ENCODE peak calls at places on chromosomes 13 and 19, in ten cellular contexts. Y, I, C, V, L, G, B, F, T and S are unnamed samples.

GRCh38 chr19:45717983-45718650 is 12.6 kb downstream of the FBXO46 start:
- DNase-seq in Y (no peak), I (peak; percentile 73), V (peak; percentile 83), G (no peak), T (no peak), L (no peak), F (no peak), B (peak; percentile 43), C (no peak), S (no peak)

GRCh38 chr19:28881616-28882015 is 331.3 kb downstream of the UQCRFS1 start:
- DNase-seq in T (no peak), G (no peak), I (no peak), B (no peak), C (no peak), F (no peak), V (no peak), L (no peak), Y (no peak), S (no peak)

GRCh38 chr19:16571689-16572331 is 405 bp downstream of the SLC35E1 start:
- DNase-seq in L (no peak), F (peak; percentile 51), C (no peak), Y (no peak), T (no peak), B (no peak), G (no peak), V (peak; percentile 91), I (peak; percentile 57), S (peak; percentile 68)

GRCh38 chr13:94362411-94362909 is 117.0 kb downstream of the DCT start:
- DNase-seq in L (no peak), F (peak; percentile 50), Y (peak; percentile 53), I (peak; percentile 53), C (peak; percentile 81), V (no peak), G (no peak), T (peak; percentile 54), B (peak; percentile 66), S (peak; percentile 94)

GRCh38 chr13:88376762-88377388 is 705.7 kb downstream of the SLITRK5 start:
- DNase-seq in T (no peak), C (no peak), V (no peak), L (no peak), G (no peak), I (no peak), F (no peak), B (no peak), Y (no peak), S (no peak)

GRCh38 chr13:107392205-107392604 is 823.1 kb downstream of the LIG4 start:
- DNase-seq in L (no peak), B (no peak), F (no peak), Y (no peak), T (no peak), C (no peak), G (no peak), I (no peak), V (no peak), S (no peak)

GRCh38 chr19:45215391-45216191 is 29.6 kb downstream of the EXOC3L2 start:
- DNase-seq in Y (no peak), L (no peak), C (no peak), I (peak; percentile 37), F (no peak), G (peak; percentile 60), T (peak; percentile 40), B (peak; percentile 79), V (peak; percentile 81), S (no peak)

GRCh38 chr19:10729406-10729805 is 11.5 kb downstream of the DNM2 start:
- DNase-seq in T (no peak), V (no peak), B (no peak), G (no peak), L (no peak), F (no peak), C (no peak), Y (no peak), I (no peak), S (no peak)

GRCh38 chr13:20118268-20119140 is 42.3 kb downstream of the GJA3 start:
- DNase-seq in F (peak; percentile 76), C (peak; percentile 10), T (peak; percentile 58), I (peak; percentile 74), L (peak; percentile 83), B (peak; percentile 80), Y (no peak), G (no peak), V (peak; percentile 80), S (no peak)

GRCh38 chr19:15788594-15789270 is 1.3 kb downstream of the OR10H5 start:
- DNase-seq in C (no peak), Y (no peak), B (no peak), T (no peak), G (no peak), I (no peak), F (peak; percentile 56), L (no peak), V (no peak), S (no peak)

GRCh38 chr13:100363351-100363750 is 225.2 kb downstream of the GGACT start:
- DNase-seq in I (no peak), V (no peak), G (no peak), F (no peak), L (no peak), B (no peak), T (no peak), Y (no peak), C (no peak), S (no peak)

GRCh38 chr13:30720470-30720869 is 14.9 kb upstream of the ALOX5AP start:
- DNase-seq in L (no peak), Y (no peak), T (no peak), B (no peak), G (no peak), V (no peak), I (no peak), C (no peak), F (no peak), S (no peak)

GRCh38 chr19:44644391-44645016 is 794 bp downstream of the PVR start:
- DNase-seq in C (no peak), Y (no peak), F (peak; percentile 27), L (peak; percentile 53), V (peak; percentile 27), T (no peak), B (peak; percentile 47), I (peak; percentile 70), G (no peak), S (no peak)

GRCh38 chr19:34391813-34392212 is 12.4 kb upstream of the PDCD2L start:
- DNase-seq in T (no peak), Y (no peak), C (no peak), B (no peak), I (no peak), F (no peak), L (no peak), V (no peak), G (no peak), S (no peak)

GRCh38 chr13:97020689-97021240 is 26.5 kb upstream of the OXGR1 start:
- DNase-seq in L (no peak), G (no peak), I (no peak), T (no peak), C (no peak), B (no peak), Y (no peak), F (no peak), V (no peak), S (no peak)

GRCh38 chr19:920051-920857 is 3.1 kb downstream of the KISS1R start:
- DNase-seq in G (no peak), C (no peak), F (no peak), L (no peak), T (no peak), Y (no peak), I (no peak), V (peak; percentile 91), B (peak; percentile 55), S (peak; percentile 57)

GRCh38 chr19:49395581-49396407 is 7.7 kb downstream of the KASH5 start:
- DNase-seq in C (no peak), B (no peak), V (no peak), I (no peak), T (no peak), Y (no peak), F (no peak), L (no peak), G (no peak), S (no peak)

GRCh38 chr13:77729502-77730221 is 32.2 kb downstream of the SLAIN1 start:
- DNase-seq in C (no peak), Y (no peak), F (no peak), V (no peak), T (no peak), B (no peak), I (peak; percentile 7), G (no peak), L (no peak), S (no peak)

GRCh38 chr13:36536546-36536945 is 104.3 kb downstream of the CCNA1 start:
- DNase-seq in V (no peak), T (no peak), C (no peak), Y (no peak), B (no peak), I (no peak), L (no peak), F (no peak), G (no peak), S (no peak)

DNA sequence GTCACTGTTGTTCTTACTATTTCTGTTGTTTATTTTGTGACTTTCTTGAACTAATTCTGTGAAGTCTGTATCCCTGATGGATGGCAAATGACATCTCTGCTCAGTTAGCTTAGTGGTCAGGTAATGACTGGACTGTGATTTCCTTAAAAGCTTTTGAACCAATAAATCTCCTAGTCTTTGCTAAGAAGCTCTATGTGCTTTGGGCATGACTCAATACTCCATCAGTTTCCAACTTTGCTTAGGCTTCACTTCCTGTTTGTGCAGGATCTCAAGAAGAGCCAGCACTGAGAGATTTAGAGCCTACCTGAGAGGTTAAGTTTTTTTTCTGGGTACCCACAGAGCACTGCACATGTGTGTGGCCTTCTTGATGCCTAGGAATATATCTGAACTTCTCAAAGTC is 329.7 kb upstream of the HTR2A start:
- DNase-seq in Y (no peak), T (no peak), C (no peak), I (no peak), F (no peak), L (no peak), B (no peak), V (no peak), G (no peak), S (no peak)
- TF ChIP-seq POLR2A in Y (no peak), T (no peak), C (no peak), I (no peak), F (no peak), L (no peak), B (no peak), V (no peak), G (no peak), S (no peak)

GRCh38 chr19:11987405-11988231 is 22.8 kb downstream of the ZNF763 start:
- DNase-seq in V (peak; percentile 97), F (peak; percentile 97), Y (peak; percentile 96), G (peak; percentile 97), B (peak; percentile 95), T (peak; percentile 95), I (peak; percentile 98), L (peak; percentile 96), C (peak; percentile 96), S (peak; percentile 94)
- TF ChIP-seq POLR2A in V (peak; percentile 66), F (peak; percentile 85), Y (peak; percentile 9), G (no peak), B (peak; percentile 89), T (no peak), I (peak; percentile 93), L (peak; percentile 51), C (peak; percentile 70), S (peak; percentile 78)

GRCh38 chr19:14375055-14375581 is 6.1 kb upstream of the ADGRE5 start:
- DNase-seq in I (no peak), V (peak; percentile 94), Y (peak; percentile 59), T (peak; percentile 51), B (peak; percentile 27), L (no peak), F (peak; percentile 73), G (no peak), C (no peak), S (no peak)
- TF ChIP-seq POLR2A in I (no peak), V (peak; percentile 68), Y (no peak), T (no peak), B (no peak), L (no peak), F (peak; percentile 42), G (no peak), C (no peak), S (no peak)

GRCh38 chr19:42051166-42052115 is 18.6 kb downstream of the GRIK5 start:
- DNase-seq in C (no peak), I (no peak), Y (peak; percentile 72), L (no peak), G (no peak), V (no peak), B (no peak), T (no peak), F (no peak), S (no peak)
- TF ChIP-seq POLR2A in C (no peak), I (no peak), Y (no peak), L (no peak), G (no peak), V (no peak), B (no peak), T (no peak), F (no peak), S (no peak)